ENCODE peak calls at places on chromosome 14, in nine cellular contexts. Z is IMR-90, T is heart left ventricle, O is lower leg skin, U is uterus, X is suprapubic skin, J is body of pancreas, E is stomach, S is NB4. D is an unnamed sample.
A peak's percentile ranks its signal among the peaks of the same experiment; 100 is the strongest.

GRCh38 chr14:95784137-95784536 is 70.2 kb upstream of the TCL1A start:
- DNase-seq in U (no peak), Z (peak; percentile 38), J (peak; percentile 13), O (no peak), E (no peak), T (no peak), X (no peak), S (peak; percentile 34), D (no peak)

GRCh38 chr14:65287264-65288131 is 125.0 kb upstream of the FUT8 start:
- DNase-seq in S (peak; percentile 83), E (no peak), O (no peak), X (no peak), J (no peak), U (no peak), T (no peak), Z (no peak), D (no peak)

GRCh38 chr14:24818054-24818822 is 184.2 kb upstream of the GZMB start:
- DNase-seq in S (no peak), Z (no peak), E (no peak), U (no peak), O (no peak), T (no peak), J (peak; percentile 50), X (no peak), D (no peak)

GRCh38 chr14:23056257-23056955 is 914 bp downstream of the CDH24 start:
- DNase-seq in T (peak; percentile 81), Z (peak; percentile 65), O (no peak), E (peak; percentile 75), S (peak; percentile 83), X (no peak), U (peak; percentile 58), J (peak; percentile 73), D (no peak)

GRCh38 chr14:51846631-51847488 is 13.6 kb upstream of the GNG2 start:
- DNase-seq in U (no peak), X (peak; percentile 66), J (peak; percentile 72), Z (peak; percentile 53), E (peak; percentile 45), O (peak; percentile 46), S (peak; percentile 99), T (peak; percentile 70), D (no peak)

GRCh38 chr14:98069712-98070133 is 1202.3 kb downstream of the BCL11B start:
- DNase-seq in T (no peak), O (peak; percentile 29), S (no peak), X (no peak), E (no peak), U (no peak), Z (no peak), J (peak; percentile 55), D (no peak)

GRCh38 chr14:57182760-57183503 is 85.8 kb downstream of the EXOC5 start:
- DNase-seq in J (no peak), T (no peak), Z (peak; percentile 2), E (no peak), O (no peak), S (peak; percentile 25), U (no peak), X (no peak), D (no peak)

GRCh38 chr14:53955671-53956426 is 776 bp downstream of the BMP4 start:
- DNase-seq in X (peak; percentile 89), T (peak; percentile 80), U (peak; percentile 83), S (no peak), Z (no peak), E (peak; percentile 70), J (peak; percentile 24), O (peak; percentile 66), D (no peak)

GRCh38 chr14:78606111-78606510 is 435.9 kb downstream of the NRXN3 start:
- DNase-seq in U (no peak), O (no peak), E (no peak), J (no peak), Z (peak; percentile 75), S (no peak), X (no peak), T (no peak), D (no peak)

GRCh38 chr14:53954551-53955233 is 1.9 kb downstream of the BMP4 start:
- DNase-seq in S (no peak), X (peak; percentile 73), J (no peak), E (no peak), O (no peak), U (peak; percentile 28), Z (peak; percentile 36), T (peak; percentile 69), D (no peak)

GRCh38 chr14:26281280-26281998 is 316.4 kb downstream of the NOVA1 start:
- DNase-seq in O (no peak), J (no peak), X (no peak), U (no peak), T (no peak), E (no peak), S (peak; percentile 30), Z (peak; percentile 87), D (no peak)

GRCh38 chr14:50612795-50613194 is 52.9 kb downstream of the ATL1 start:
- DNase-seq in X (no peak), O (no peak), T (no peak), E (no peak), S (no peak), J (no peak), U (no peak), Z (no peak), D (no peak)

GRCh38 chr14:60266021-60266937 is 17.3 kb downstream of the PPM1A start:
- DNase-seq in X (no peak), J (no peak), T (no peak), O (no peak), U (no peak), Z (no peak), S (peak; percentile 18), E (no peak), D (no peak)

GRCh38 chr14:57657487-57657886 is 163.8 kb upstream of the CCDC198 start:
- DNase-seq in S (no peak), U (no peak), O (no peak), Z (peak; percentile 16), X (no peak), E (no peak), J (no peak), T (no peak), D (no peak)

GRCh38 chr14:101709962-101710891 is 51.3 kb upstream of the PPP2R5C start:
- DNase-seq in O (peak; percentile 14), S (no peak), X (peak; percentile 41), U (no peak), J (no peak), Z (no peak), T (no peak), E (peak; percentile 44), D (no peak)

GRCh38 chr14:96084796-96085195 is 45.6 kb downstream of the C14orf132 start:
- DNase-seq in E (no peak), Z (no peak), J (no peak), U (no peak), X (peak; percentile 33), S (no peak), T (no peak), O (no peak), D (no peak)

GRCh38 chr14:55697358-55697985 is 117.5 kb downstream of the KTN1 start:
- DNase-seq in U (no peak), X (no peak), Z (no peak), S (no peak), T (no peak), O (no peak), E (no peak), J (no peak), D (no peak)

GRCh38 chr14:71021347-71022014 is 114.2 kb downstream of the PCNX1 start:
- DNase-seq in X (no peak), S (no peak), Z (peak; percentile 83), U (no peak), E (no peak), J (no peak), O (no peak), T (no peak), D (no peak)

GRCh38 chr14:68794130-68794855 is 1.4 kb upstream of the ZFP36L1 start:
- DNase-seq in Z (peak; percentile 95), U (peak; percentile 92), S (peak; percentile 53), E (peak; percentile 85), O (peak; percentile 91), J (peak; percentile 93), T (peak; percentile 94), X (peak; percentile 97), D (peak; percentile 86)

GRCh38 chr14:80434574-80435321 is 223.4 kb upstream of the DIO2 start:
- DNase-seq in E (peak; percentile 41), X (no peak), Z (peak; percentile 45), U (no peak), S (no peak), T (no peak), O (no peak), J (peak; percentile 39), D (no peak)

GRCh38 chr14:103292426-103293374 is 41.3 kb upstream of the EIF5 start:
- DNase-seq in E (peak; percentile 84), X (peak; percentile 83), Z (peak; percentile 53), O (peak; percentile 71), U (peak; percentile 81), T (peak; percentile 85), J (peak; percentile 75), S (peak; percentile 71), D (peak; percentile 67)
- TF ChIP-seq CTCF in E (peak; percentile 94), X (peak; percentile 91), Z (peak; percentile 97), O (no peak), U (peak; percentile 95), T (peak; percentile 95), J (peak; percentile 90), S (peak; percentile 93), D (peak; percentile 93)

GRCh38 chr14:91115986-91116385 is 2.1 kb downstream of the DGLUCY start:
- DNase-seq in T (no peak), O (no peak), E (peak; percentile 49), X (no peak), S (no peak), U (no peak), Z (peak; percentile 30), J (no peak), D (no peak)
- H3K4me3 ChIP-seq in T (peak overlapping the region; percentile 66), O (no peak overlapping the region), E (peak overlapping the region; percentile 58), X (peak overlapping the region; percentile 60), S (peak overlapping the region; percentile 87), U (no peak overlapping the region), Z (no peak overlapping the region), J (no peak overlapping the region), D (no peak overlapping the region)

DNA sequence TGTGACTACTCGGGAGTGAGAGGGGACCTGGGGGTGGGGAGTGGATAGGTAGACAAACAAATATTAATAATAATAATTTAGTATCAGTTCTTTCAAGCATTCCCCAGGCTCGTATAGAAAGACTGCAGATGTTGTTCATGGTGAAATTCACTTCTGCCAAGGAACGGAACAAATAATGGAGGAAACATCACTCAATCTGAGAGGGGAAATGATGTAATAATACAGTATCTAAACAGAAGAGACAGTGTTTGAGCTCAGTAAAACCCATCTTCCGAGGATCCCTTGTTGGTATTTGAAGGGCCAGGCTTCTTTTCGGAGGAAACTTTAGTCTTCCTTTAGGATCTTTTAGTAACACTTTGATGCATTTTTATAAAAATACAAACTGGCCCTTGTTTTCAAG is 114.2 kb downstream of the KCNK10 start:
- DNase-seq in X (no peak), Z (no peak), T (no peak), S (no peak), O (no peak), J (no peak), U (no peak), E (no peak), D (no peak)
- TF ChIP-seq POLR2A in X (no peak), Z (no peak), T (no peak), S (no peak), O (no peak), J (no peak), U (no peak), E (no peak), D (no peak)

GRCh38 chr14:20836668-20837338 is 34.2 kb upstream of the RNASE1 start:
- DNase-seq in T (no peak), U (no peak), S (peak; percentile 42), J (peak; percentile 67), Z (peak; percentile 18), E (peak; percentile 58), O (no peak), X (no peak), D (no peak)
- TF ChIP-seq CTCF in T (peak; percentile 18), U (peak; percentile 20), S (peak; percentile 37), J (peak; percentile 62), Z (peak; percentile 29), E (peak; percentile 54), O (no peak), X (peak; percentile 15), D (peak; percentile 70)

D was measured in tibial nerve.